ENCODE peak calls at places on chromosomes 13 and 19, in seven cellular contexts. W is IMR-90, Z is stomach, I is transverse colon, Q is Peyer's patch, L is uterus, V is esophagus squamous epithelium. M is an unnamed sample. For H3K9me3, the result is how much of the 10 kb centered on the place peaks cover.

GRCh38 chr19:20278342-20278741 is 111.3 kb downstream of the ZNF486 start:
- DNase-seq in W (no peak), Z (peak), I (peak), Q (no peak), L (no peak), V (no peak), M (no peak)

GRCh38 chr19:1882089-1882785 is 3.1 kb downstream of the ABHD17A start:
- DNase-seq in W (no peak), Z (no peak), I (peak), Q (peak), L (no peak), V (no peak), M (no peak)

GRCh38 chr13:28040977-28041376 is 52.5 kb upstream of the URAD start:
- DNase-seq in W (no peak), Z (no peak), I (no peak), Q (no peak), L (no peak), V (no peak), M (no peak)

GRCh38 chr13:41352935-41353801 is 42.1 kb downstream of the NAA16 start:
- DNase-seq in W (peak), Z (no peak), I (no peak), Q (peak), L (no peak), V (no peak), M (no peak)

GRCh38 chr13:73387318-73387717 is 328.5 kb downstream of the KLF5 start:
- DNase-seq in W (no peak), Z (no peak), I (no peak), Q (no peak), L (no peak), V (no peak), M (no peak)

GRCh38 chr19:40717880-40718773 is 1.2 kb downstream of the ITPKC start:
- DNase-seq in W (peak), Z (no peak), I (peak), Q (peak), L (peak), V (no peak), M (peak)

GRCh38 chr13:19151581-19152263 is 29.9 kb downstream of the TUBA3C start:
- DNase-seq in W (no peak), Z (no peak), I (no peak), Q (no peak), L (no peak), V (no peak), M (no peak)

GRCh38 chr13:31236211-31236786 is 36.5 kb downstream of the B3GLCT start:
- DNase-seq in W (peak), Z (no peak), I (no peak), Q (no peak), L (no peak), V (no peak), M (peak)

GRCh38 chr13:75173457-75174356 is 308.3 kb downstream of the TBC1D4 start:
- DNase-seq in W (no peak), Z (no peak), I (no peak), Q (no peak), L (no peak), V (no peak), M (no peak)

GRCh38 chr19:5520501-5520900 is 47.3 kb downstream of the TINCR start:
- DNase-seq in W (no peak), Z (no peak), I (no peak), Q (no peak), L (no peak), V (no peak), M (no peak)

GRCh38 chr19:3450796-3451411 is 29.4 kb downstream of the SMIM24 start:
- DNase-seq in W (peak), Z (peak), I (peak), Q (peak), L (peak), V (no peak), M (peak)

GRCh38 chr13:37023871-37024270 is 23.3 kb downstream of the EXOSC8 start:
- DNase-seq in W (peak), Z (no peak), I (no peak), Q (no peak), L (no peak), V (no peak), M (no peak)

GRCh38 chr13:114142640-114143490 is 10.4 kb upstream of the RASA3 start:
- DNase-seq in W (peak), Z (peak), I (peak), Q (peak), L (no peak), V (no peak), M (no peak)

GRCh38 chr19:13208131-13208963 is 58.1 kb downstream of the IER2 start:
- DNase-seq in W (peak), Z (peak), I (peak), Q (peak), L (peak), V (no peak), M (peak)

GRCh38 chr13:87093399-87093798 is 577.8 kb upstream of the SLITRK5 start:
- DNase-seq in W (peak), Z (no peak), I (no peak), Q (no peak), L (no peak), V (no peak), M (no peak)

GRCh38 chr13:65965496-65965895 is 1264.6 kb downstream of the PCDH9 start:
- DNase-seq in W (peak), Z (no peak), I (no peak), Q (no peak), L (no peak), V (no peak), M (no peak)

GRCh38 chr19:15248648-15249559 is 16.7 kb upstream of the EPHX3 start:
- DNase-seq in W (peak), Z (peak), I (peak), Q (peak), L (peak), V (no peak), M (peak)

DNA sequence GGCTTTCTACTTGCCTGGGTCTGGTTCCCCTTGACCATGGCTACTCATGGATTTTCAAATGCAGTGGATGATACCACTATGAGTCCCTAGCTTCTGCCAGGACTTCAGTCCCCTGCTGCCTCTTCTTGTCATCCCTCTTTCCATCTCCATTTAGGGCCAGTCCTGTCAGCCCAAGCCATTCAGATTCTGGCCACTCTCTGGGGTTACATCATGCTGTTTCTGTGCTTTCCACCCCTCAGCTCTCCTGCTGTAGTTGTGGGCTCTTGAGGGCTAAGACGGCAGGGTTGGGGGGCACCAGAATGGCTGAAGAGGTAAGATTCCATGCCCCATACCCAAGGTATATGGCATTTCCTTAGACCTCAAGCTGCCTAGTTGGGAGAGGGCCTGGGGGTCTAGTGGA is 13.2 kb upstream of the ZNF492 start:
- DNase-seq in W (no peak), Z (no peak), I (no peak), Q (no peak), L (no peak), V (no peak), M (no peak)
- H3K9me3 ChIP-seq in W (under half), Z (half or more), I (under half), Q (under half), L (under half), V (under half), M (under half)

GRCh38 chr19:9791552-9792181 is 23.1 kb upstream of the ZNF846 start:
- DNase-seq in W (peak), Z (peak), I (peak), Q (peak), L (peak), V (peak), M (peak)
- TF ChIP-seq POLR2A in W (no peak), Z (no peak), I (peak), Q (peak), L (peak), V (peak), M (peak)

DNA sequence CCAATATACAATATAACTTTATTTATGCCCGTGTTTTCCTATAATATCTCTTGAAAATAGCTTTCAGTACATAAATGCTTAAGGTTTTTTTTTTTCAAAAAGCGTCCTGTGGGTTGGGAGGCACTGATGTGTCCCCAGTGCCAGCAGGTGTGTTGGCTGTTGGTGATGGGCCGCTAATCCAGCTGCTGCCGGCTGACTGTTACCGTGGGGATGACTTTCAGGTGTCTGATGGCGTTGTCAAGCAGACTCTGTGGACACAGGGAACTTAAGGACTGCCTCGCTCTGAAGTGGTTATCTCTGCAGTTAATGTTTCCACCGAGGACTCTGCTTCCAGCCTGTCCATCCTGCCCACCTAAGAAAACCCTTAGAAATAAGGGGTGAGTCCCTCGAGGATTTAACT is 94.6 kb downstream of the ANKRD10 start:
- DNase-seq in W (no peak), Z (no peak), I (no peak), Q (no peak), L (no peak), V (no peak), M (no peak)
- H3K4me3 ChIP-seq in W (no peak), Z (no peak), I (no peak), Q (no peak), L (no peak), V (no peak), M (no peak)

GRCh38 chr19:34959021-34959420 is 5.0 kb downstream of the ZNF792 start:
- DNase-seq in W (no peak), Z (no peak), I (no peak), Q (no peak), L (no peak), V (no peak), M (no peak)
- H3K9me3 ChIP-seq in W (under half), Z (half or more), I (half or more), Q (under half), L (under half), V (half or more), M (under half)

GRCh38 chr13:101612736-101613135 is 160.3 kb downstream of the ITGBL1 start:
- DNase-seq in W (no peak), Z (no peak), I (no peak), Q (no peak), L (no peak), V (no peak), M (no peak)
- TF ChIP-seq POLR2A in W (no peak), Z (no peak), I (no peak), Q (no peak), L (no peak), V (no peak), M (no peak)

GRCh38 chr19:56089344-56089743 is 31.8 kb downstream of the ZNF787 start:
- DNase-seq in W (no peak), Z (no peak), I (no peak), Q (no peak), L (no peak), V (no peak), M (peak)

GRCh38 chr19:56092685-56093631 is 28.1 kb downstream of the ZNF787 start:
- DNase-seq in W (no peak), Z (no peak), I (no peak), Q (no peak), L (no peak), V (no peak), M (no peak)

GRCh38 chr19:56088454-56089215 is 32.5 kb downstream of the ZNF787 start:
- DNase-seq in W (no peak), Z (no peak), I (no peak), Q (no peak), L (no peak), V (no peak), M (no peak)

GRCh38 chr19:56091751-56092546 is 29.1 kb downstream of the ZNF787 start:
- DNase-seq in W (no peak), Z (no peak), I (no peak), Q (no peak), L (no peak), V (no peak), M (no peak)

DNA sequence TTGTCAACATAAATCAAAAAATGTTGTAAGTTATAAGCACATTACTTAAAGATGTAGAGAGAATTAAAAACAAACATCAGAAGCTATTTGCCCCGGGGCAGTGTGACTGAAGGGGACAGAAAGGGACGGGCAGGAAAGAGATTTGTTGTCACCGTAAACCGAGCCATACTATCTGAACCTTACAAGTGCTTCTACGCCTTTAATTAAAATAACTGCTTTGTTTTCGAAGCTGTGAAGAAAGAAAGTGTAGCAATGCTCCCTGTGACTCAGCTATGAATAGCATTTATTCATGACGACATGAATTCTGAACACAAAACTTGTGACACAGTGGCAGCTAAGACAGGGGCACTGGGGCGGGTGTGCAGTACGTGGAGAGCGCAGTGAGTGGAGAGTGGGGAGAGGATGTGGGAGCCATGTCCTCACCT is 30.0 kb downstream of the ZNF787 start:
- DNase-seq in W (peak), Z (no peak), I (no peak), Q (no peak), L (no peak), V (no peak), M (peak)
- H3K4me3 ChIP-seq in W (no peak), Z (no peak), I (no peak), Q (no peak), L (no peak), V (no peak), M (no peak)